ENCODE peak calls at places on chromosomes 16 and 17, in eight cellular contexts. One of them, this sample, is unnamed. For H3K36me3, the result is how much of the 10 kb centered on the place peaks cover.

GRCh38 chr17:2710075-2710803 is 1.3 kb downstream of the CLUH start:
- DNase-seq in OCI-LY7: peak
- DNase-seq in GM12878: no peak
- DNase-seq in stomach: no peak
- DNase-seq in breast epithelium: no peak
- DNase-seq in heart right ventricle: no peak
- DNase-seq in trophoblast cell: no peak
- DNase-seq in GM23248: peak
- DNase-seq in this sample: peak

GRCh38 chr17:44221072-44221861 is 1.8 kb upstream of the UBTF start:
- DNase-seq in GM23248: peak
- DNase-seq in stomach: peak
- DNase-seq in GM12878: no peak
- DNase-seq in breast epithelium: peak
- DNase-seq in trophoblast cell: peak
- DNase-seq in OCI-LY7: peak
- DNase-seq in heart right ventricle: peak
- DNase-seq in this sample: peak

GRCh38 chr17:20967776-20968175 is 75.0 kb downstream of the USP22 start:
- DNase-seq in OCI-LY7: no peak
- DNase-seq in GM12878: no peak
- DNase-seq in stomach: no peak
- DNase-seq in GM23248: peak
- DNase-seq in breast epithelium: no peak
- DNase-seq in trophoblast cell: no peak
- DNase-seq in heart right ventricle: no peak
- DNase-seq in this sample: no peak

GRCh38 chr17:7296189-7296861 is 1.9 kb upstream of the YBX2 start:
- DNase-seq in breast epithelium: peak
- DNase-seq in GM23248: peak
- DNase-seq in GM12878: no peak
- DNase-seq in stomach: peak
- DNase-seq in heart right ventricle: peak
- DNase-seq in trophoblast cell: peak
- DNase-seq in OCI-LY7: peak
- DNase-seq in this sample: peak

GRCh38 chr17:27550291-27550930 is 80.6 kb upstream of the LGALS9 start:
- DNase-seq in heart right ventricle: no peak
- DNase-seq in breast epithelium: no peak
- DNase-seq in OCI-LY7: no peak
- DNase-seq in trophoblast cell: no peak
- DNase-seq in GM12878: no peak
- DNase-seq in GM23248: no peak
- DNase-seq in stomach: no peak
- DNase-seq in this sample: no peak

GRCh38 chr17:81436294-81436849 is 41.1 kb downstream of the BAHCC1 start:
- DNase-seq in heart right ventricle: peak
- DNase-seq in GM12878: no peak
- DNase-seq in OCI-LY7: no peak
- DNase-seq in GM23248: peak
- DNase-seq in stomach: no peak
- DNase-seq in trophoblast cell: no peak
- DNase-seq in breast epithelium: no peak
- DNase-seq in this sample: no peak

GRCh38 chr17:82424001-82424862 is 5.8 kb upstream of the OGFOD3 start:
- DNase-seq in OCI-LY7: peak
- DNase-seq in GM23248: peak
- DNase-seq in GM12878: no peak
- DNase-seq in stomach: peak
- DNase-seq in heart right ventricle: no peak
- DNase-seq in breast epithelium: no peak
- DNase-seq in trophoblast cell: peak
- DNase-seq in this sample: peak

GRCh38 chr16:25493136-25493811 is 198.5 kb upstream of the HS3ST4 start:
- DNase-seq in trophoblast cell: no peak
- DNase-seq in stomach: no peak
- DNase-seq in GM12878: no peak
- DNase-seq in heart right ventricle: no peak
- DNase-seq in OCI-LY7: no peak
- DNase-seq in breast epithelium: no peak
- DNase-seq in GM23248: no peak
- DNase-seq in this sample: no peak

GRCh38 chr16:59067207-59067606 is 333.1 kb upstream of the GOT2 start:
- DNase-seq in OCI-LY7: peak
- DNase-seq in heart right ventricle: peak
- DNase-seq in trophoblast cell: no peak
- DNase-seq in GM12878: no peak
- DNase-seq in breast epithelium: no peak
- DNase-seq in stomach: no peak
- DNase-seq in GM23248: no peak
- DNase-seq in this sample: no peak

GRCh38 chr17:50830994-50831393 is 4.4 kb upstream of the WFIKKN2 start:
- DNase-seq in trophoblast cell: no peak
- DNase-seq in breast epithelium: no peak
- DNase-seq in heart right ventricle: no peak
- DNase-seq in stomach: no peak
- DNase-seq in GM12878: no peak
- DNase-seq in GM23248: no peak
- DNase-seq in OCI-LY7: no peak
- DNase-seq in this sample: no peak

GRCh38 chr17:33338242-33338641 is 45.1 kb upstream of the ASIC2 start:
- DNase-seq in GM23248: no peak
- DNase-seq in stomach: no peak
- DNase-seq in heart right ventricle: no peak
- DNase-seq in GM12878: no peak
- DNase-seq in trophoblast cell: no peak
- DNase-seq in OCI-LY7: no peak
- DNase-seq in breast epithelium: no peak
- DNase-seq in this sample: no peak

GRCh38 chr16:63361032-63361624 is 1324.9 kb upstream of the CDH8 start:
- DNase-seq in GM12878: no peak
- DNase-seq in stomach: no peak
- DNase-seq in OCI-LY7: peak
- DNase-seq in GM23248: peak
- DNase-seq in trophoblast cell: peak
- DNase-seq in heart right ventricle: no peak
- DNase-seq in breast epithelium: no peak
- DNase-seq in this sample: no peak

DNA sequence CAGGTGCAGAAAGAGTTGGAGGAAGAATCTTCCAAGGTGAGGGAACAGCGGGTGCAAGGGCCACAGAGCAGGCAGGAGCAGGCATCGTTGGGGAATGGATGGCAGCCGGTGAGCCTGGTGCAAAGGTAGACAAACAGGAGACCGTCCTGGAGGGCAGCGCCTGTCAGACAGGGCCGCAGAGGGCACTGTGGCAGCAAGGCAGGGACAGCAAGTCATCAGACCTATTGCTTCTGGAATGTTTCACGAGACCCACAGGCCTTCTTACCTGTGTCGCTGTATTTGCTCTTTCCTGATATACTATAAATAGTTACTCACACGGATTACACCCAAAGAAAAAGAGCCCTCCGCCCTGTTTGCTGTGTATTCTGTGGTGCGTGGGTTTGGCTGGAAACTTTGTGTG is 18.8 kb upstream of the POLR3E start:
- DNase-seq in breast epithelium: no peak
- DNase-seq in GM23248: no peak
- DNase-seq in GM12878: no peak
- DNase-seq in stomach: peak
- DNase-seq in trophoblast cell: no peak
- DNase-seq in heart right ventricle: no peak
- DNase-seq in OCI-LY7: no peak
- DNase-seq in this sample: no peak
- H3K36me3 ChIP-seq in breast epithelium: under half
- H3K36me3 ChIP-seq in GM23248: under half
- H3K36me3 ChIP-seq in GM12878: under half
- H3K36me3 ChIP-seq in stomach: half or more
- H3K36me3 ChIP-seq in trophoblast cell: under half
- H3K36me3 ChIP-seq in heart right ventricle: half or more
- H3K36me3 ChIP-seq in OCI-LY7: half or more
- H3K36me3 ChIP-seq in this sample: under half

GRCh38 chr17:77086433-77087010 is 54.2 kb upstream of the SEC14L1 start:
- DNase-seq in OCI-LY7: peak
- DNase-seq in heart right ventricle: peak
- DNase-seq in stomach: peak
- DNase-seq in GM12878: no peak
- DNase-seq in trophoblast cell: peak
- DNase-seq in breast epithelium: peak
- DNase-seq in GM23248: peak
- DNase-seq in this sample: peak

GRCh38 chr17:77085916-77086432 is 54.8 kb upstream of the SEC14L1 start:
- DNase-seq in GM23248: no peak
- DNase-seq in OCI-LY7: peak
- DNase-seq in stomach: no peak
- DNase-seq in heart right ventricle: no peak
- DNase-seq in breast epithelium: no peak
- DNase-seq in GM12878: no peak
- DNase-seq in trophoblast cell: no peak
- DNase-seq in this sample: no peak

GRCh38 chr17:77088455-77089117 is 52.2 kb upstream of the SEC14L1 start:
- DNase-seq in breast epithelium: peak
- DNase-seq in trophoblast cell: peak
- DNase-seq in stomach: peak
- DNase-seq in OCI-LY7: peak
- DNase-seq in GM23248: peak
- DNase-seq in heart right ventricle: peak
- DNase-seq in GM12878: peak
- DNase-seq in this sample: peak

GRCh38 chr17:77089118-77089477 is 51.7 kb upstream of the SEC14L1 start:
- DNase-seq in GM23248: peak
- DNase-seq in breast epithelium: no peak
- DNase-seq in stomach: peak
- DNase-seq in trophoblast cell: no peak
- DNase-seq in OCI-LY7: peak
- DNase-seq in heart right ventricle: no peak
- DNase-seq in GM12878: no peak
- DNase-seq in this sample: no peak

GRCh38 chr17:77087650-77088454 is 52.9 kb upstream of the SEC14L1 start:
- DNase-seq in GM12878: no peak
- DNase-seq in OCI-LY7: no peak
- DNase-seq in GM23248: no peak
- DNase-seq in trophoblast cell: no peak
- DNase-seq in heart right ventricle: no peak
- DNase-seq in stomach: no peak
- DNase-seq in breast epithelium: no peak
- DNase-seq in this sample: no peak
- H3K27ac ChIP-seq in GM12878: peak
- H3K27ac ChIP-seq in OCI-LY7: peak
- H3K27ac ChIP-seq in GM23248: peak
- H3K27ac ChIP-seq in trophoblast cell: no peak
- H3K27ac ChIP-seq in heart right ventricle: peak
- H3K27ac ChIP-seq in stomach: peak
- H3K27ac ChIP-seq in breast epithelium: peak
- H3K27ac ChIP-seq in this sample: no peak

GRCh38 chr17:3944485-3945388 is 19.5 kb downstream of the ATP2A3 start:
- DNase-seq in heart right ventricle: no peak
- DNase-seq in GM23248: peak
- DNase-seq in stomach: peak
- DNase-seq in OCI-LY7: peak
- DNase-seq in GM12878: no peak
- DNase-seq in trophoblast cell: peak
- DNase-seq in breast epithelium: no peak
- DNase-seq in this sample: no peak

GRCh38 chr17:3937359-3937758 is 21.1 kb upstream of the P2RX1 start:
- DNase-seq in GM23248: no peak
- DNase-seq in OCI-LY7: no peak
- DNase-seq in stomach: no peak
- DNase-seq in GM12878: no peak
- DNase-seq in breast epithelium: no peak
- DNase-seq in trophoblast cell: no peak
- DNase-seq in heart right ventricle: no peak
- DNase-seq in this sample: no peak

GRCh38 chr17:3935825-3936355 is 19.6 kb upstream of the P2RX1 start:
- DNase-seq in OCI-LY7: no peak
- DNase-seq in trophoblast cell: peak
- DNase-seq in stomach: no peak
- DNase-seq in GM12878: no peak
- DNase-seq in breast epithelium: no peak
- DNase-seq in GM23248: peak
- DNase-seq in heart right ventricle: no peak
- DNase-seq in this sample: no peak

GRCh38 chr17:3943240-3943891 is 20.9 kb downstream of the ATP2A3 start:
- DNase-seq in OCI-LY7: no peak
- DNase-seq in GM12878: no peak
- DNase-seq in heart right ventricle: no peak
- DNase-seq in stomach: no peak
- DNase-seq in GM23248: no peak
- DNase-seq in breast epithelium: no peak
- DNase-seq in trophoblast cell: no peak
- DNase-seq in this sample: no peak

DNA sequence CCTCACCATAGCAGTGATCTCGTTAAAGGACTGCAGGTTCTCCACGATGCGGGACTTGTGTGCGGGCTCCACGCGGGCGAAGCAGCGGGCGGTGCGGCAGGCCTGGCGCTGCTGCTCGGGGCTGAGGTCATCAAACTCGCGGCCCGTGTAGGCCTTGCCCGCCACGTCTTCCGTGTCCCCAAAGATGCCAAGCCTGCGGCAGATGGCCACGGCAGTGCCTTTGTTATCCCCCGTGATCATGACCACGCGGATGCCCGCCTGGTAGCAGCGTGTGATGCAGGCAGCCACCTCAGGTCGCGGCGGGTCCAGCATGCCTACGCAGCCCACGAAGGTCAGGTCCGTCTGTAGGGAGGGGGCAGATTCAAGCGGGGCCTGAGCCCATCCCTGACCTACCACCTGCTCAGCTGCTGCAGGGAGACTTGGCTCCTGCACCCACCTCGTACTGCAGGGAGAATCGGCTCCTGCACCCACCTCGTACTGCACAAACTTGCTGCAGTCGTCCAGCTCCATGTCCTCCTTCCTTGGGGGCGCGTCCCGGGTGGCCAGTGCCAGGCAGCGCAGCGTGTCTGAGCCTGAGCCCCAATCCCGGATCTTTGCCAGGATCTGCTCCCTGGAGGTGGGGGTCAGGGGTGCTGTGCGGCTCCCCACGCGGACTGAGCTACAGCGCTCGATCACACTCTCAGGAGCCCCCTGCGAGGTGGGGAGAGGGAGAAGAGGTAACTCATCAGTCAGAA is 23.1 kb downstream of the ATP2A3 start:
- DNase-seq in trophoblast cell: no peak
- DNase-seq in OCI-LY7: no peak
- DNase-seq in heart right ventricle: no peak
- DNase-seq in stomach: no peak
- DNase-seq in GM12878: no peak
- DNase-seq in GM23248: no peak
- DNase-seq in breast epithelium: no peak
- DNase-seq in this sample: no peak
- H3K36me3 ChIP-seq in trophoblast cell: under half
- H3K36me3 ChIP-seq in OCI-LY7: half or more
- H3K36me3 ChIP-seq in heart right ventricle: half or more
- H3K36me3 ChIP-seq in stomach: half or more
- H3K36me3 ChIP-seq in GM12878: under half
- H3K36me3 ChIP-seq in GM23248: under half
- H3K36me3 ChIP-seq in breast epithelium: under half
- H3K36me3 ChIP-seq in this sample: under half

GRCh38 chr16:53968454-53968853 is 264.5 kb downstream of the FTO start:
- DNase-seq in GM12878: no peak
- DNase-seq in heart right ventricle: no peak
- DNase-seq in GM23248: peak
- DNase-seq in breast epithelium: no peak
- DNase-seq in stomach: no peak
- DNase-seq in OCI-LY7: no peak
- DNase-seq in trophoblast cell: no peak
- DNase-seq in this sample: no peak
- H3K27ac ChIP-seq in GM12878: no peak
- H3K27ac ChIP-seq in heart right ventricle: no peak
- H3K27ac ChIP-seq in GM23248: peak
- H3K27ac ChIP-seq in breast epithelium: no peak
- H3K27ac ChIP-seq in stomach: no peak
- H3K27ac ChIP-seq in OCI-LY7: no peak
- H3K27ac ChIP-seq in trophoblast cell: no peak
- H3K27ac ChIP-seq in this sample: no peak

GRCh38 chr16:67442581-67443255 is 11.8 kb downstream of the HSD11B2 start:
- DNase-seq in breast epithelium: no peak
- DNase-seq in heart right ventricle: no peak
- DNase-seq in trophoblast cell: no peak
- DNase-seq in stomach: no peak
- DNase-seq in GM12878: no peak
- DNase-seq in GM23248: no peak
- DNase-seq in OCI-LY7: no peak
- DNase-seq in this sample: no peak
- H3K36me3 ChIP-seq in breast epithelium: under half
- H3K36me3 ChIP-seq in heart right ventricle: half or more
- H3K36me3 ChIP-seq in trophoblast cell: half or more
- H3K36me3 ChIP-seq in stomach: half or more
- H3K36me3 ChIP-seq in GM12878: under half
- H3K36me3 ChIP-seq in GM23248: under half
- H3K36me3 ChIP-seq in OCI-LY7: under half
- H3K36me3 ChIP-seq in this sample: under half